ENCODE peak calls at places on chromosome 12, in eight cellular contexts. S is A549, L is adrenal gland, W is mesendoderm, G is H9, X is mammary epithelial cell, F is ovary, E is heart right ventricle. K is an unnamed sample.

GRCh38 chr12:120230326-120230973 is 29.5 kb upstream of the RPLP0 start:
- DNase-seq in F (peak), X (peak), W (peak), L (peak), G (peak), E (peak), S (peak), K (peak)

GRCh38 chr12:103114296-103115055 is 157.0 kb downstream of the ASCL1 start:
- DNase-seq in S (no peak), G (no peak), W (no peak), F (no peak), E (no peak), L (no peak), X (no peak), K (no peak)

GRCh38 chr12:67046062-67046461 is 223.1 kb upstream of the CAND1 start:
- DNase-seq in G (no peak), S (no peak), L (no peak), X (no peak), E (no peak), W (no peak), F (no peak), K (no peak)

GRCh38 chr12:31989987-31990386 is 30.8 kb downstream of the RESF1 start:
- DNase-seq in L (no peak), W (no peak), S (no peak), E (no peak), G (no peak), F (no peak), X (peak), K (no peak)

GRCh38 chr12:66296171-66296683 is 6.1 kb upstream of the HELB start:
- DNase-seq in S (no peak), L (no peak), E (no peak), F (no peak), W (no peak), G (no peak), X (peak), K (no peak)

GRCh38 chr12:95848575-95849388 is 10.0 kb upstream of the SNRPF start:
- DNase-seq in X (peak), S (peak), E (no peak), L (no peak), W (peak), G (no peak), F (no peak), K (peak)

GRCh38 chr12:105083551-105084105 is 630 bp downstream of the ALDH1L2 start:
- DNase-seq in X (peak), W (no peak), L (peak), G (peak), F (peak), E (peak), S (peak), K (peak)

GRCh38 chr12:153080-153746 is 60.7 kb downstream of the SLC6A12 start:
- DNase-seq in L (peak), F (peak), G (peak), E (peak), W (peak), S (peak), X (peak), K (peak)

GRCh38 chr12:55684761-55685370 is 22.8 kb downstream of the ITGA7 start:
- DNase-seq in X (no peak), F (no peak), E (no peak), W (no peak), L (no peak), G (no peak), S (no peak), K (peak)

GRCh38 chr12:110563702-110564470 is 19.2 kb downstream of the PPTC7 start:
- DNase-seq in E (no peak), G (no peak), S (no peak), W (no peak), X (no peak), F (no peak), L (peak), K (peak)

GRCh38 chr12:89789862-89790261 is 81.2 kb upstream of the ATP2B1 start:
- DNase-seq in F (no peak), G (no peak), E (no peak), S (no peak), X (no peak), W (no peak), L (peak), K (no peak)

GRCh38 chr12:118052324-118053070 is 8.5 kb downstream of the WSB2 start:
- DNase-seq in G (peak), F (peak), L (peak), W (peak), S (peak), E (peak), X (peak), K (peak)

GRCh38 chr12:51070004-51070403 is 13.4 kb downstream of the CSRNP2 start:
- DNase-seq in S (no peak), G (no peak), L (no peak), X (peak), E (no peak), W (peak), F (no peak), K (no peak)

GRCh38 chr12:69688021-69688420 is 11.1 kb downstream of the BEST3 start:
- DNase-seq in G (no peak), F (no peak), S (no peak), E (no peak), W (peak), X (peak), L (no peak), K (no peak)

GRCh38 chr12:47244730-47245285 is 165.0 kb upstream of the AMIGO2 start:
- DNase-seq in L (no peak), F (no peak), G (no peak), X (no peak), W (no peak), S (no peak), E (no peak), K (no peak)

GRCh38 chr12:817941-818600 is 65.7 kb downstream of the WNK1 start:
- DNase-seq in S (no peak), L (no peak), E (no peak), W (peak), F (no peak), G (no peak), X (no peak), K (no peak)

GRCh38 chr12:45789025-45789424 is 59.5 kb downstream of the ARID2 start:
- DNase-seq in X (no peak), E (no peak), F (no peak), S (no peak), L (no peak), G (no peak), W (no peak), K (peak)

GRCh38 chr12:30874455-30875313 is 51.9 kb upstream of the TSPAN11 start:
- DNase-seq in X (no peak), F (no peak), W (peak), S (no peak), E (peak), G (peak), L (no peak), K (no peak)

GRCh38 chr12:57232156-57232756 is 2.7 kb downstream of the SHMT2 start:
- DNase-seq in L (no peak), W (no peak), F (no peak), E (no peak), S (no peak), X (no peak), G (no peak), K (peak)

GRCh38 chr12:9364224-9365176 is 156.3 kb upstream of the PZP start:
- DNase-seq in F (no peak), W (peak), G (peak), S (no peak), X (peak), L (no peak), E (no peak), K (no peak)

GRCh38 chr12:43979450-43979849 is 143.6 kb downstream of the TMEM117 start:
- DNase-seq in G (no peak), S (no peak), F (no peak), X (no peak), L (no peak), W (no peak), E (no peak), K (no peak)

GRCh38 chr12:95582230-95583058 is 31.2 kb upstream of the USP44 start:
- DNase-seq in X (peak), W (peak), S (peak), F (no peak), L (no peak), E (no peak), G (no peak), K (peak)

GRCh38 chr12:95820096-95820703 is 29.6 kb upstream of the NTN4 start:
- DNase-seq in L (peak), W (peak), G (no peak), E (no peak), F (no peak), X (peak), S (peak), K (peak)

GRCh38 chr12:53995311-53996187 is 4.4 kb upstream of the HOXC9 start:
- DNase-seq in W (no peak), F (peak), S (no peak), L (no peak), G (peak), X (peak), E (no peak), K (peak)

GRCh38 chr12:10618338-10618987 is 5.1 kb upstream of the MAGOHB start:
- DNase-seq in X (peak), E (no peak), S (no peak), G (no peak), L (no peak), F (no peak), W (no peak), K (peak)

GRCh38 chr12:3236345-3237153 is 159.4 kb downstream of the TSPAN9 start:
- DNase-seq in S (peak), L (no peak), W (peak), F (no peak), G (peak), X (peak), E (no peak), K (peak)

GRCh38 chr12:107761502-107761904 is 566 bp upstream of the PRDM4 start:
- DNase-seq in E (no peak), X (no peak), F (no peak), W (peak), S (no peak), G (peak), L (no peak), K (peak)

GRCh38 chr12:24280085-24280842 is 330.8 kb upstream of the SOX5 start:
- DNase-seq in W (no peak), G (no peak), E (no peak), F (no peak), S (no peak), X (no peak), L (no peak), K (no peak)

GRCh38 chr12:18313316-18313715 is 52.0 kb downstream of the PIK3C2G start:
- DNase-seq in S (no peak), W (no peak), F (no peak), E (no peak), X (no peak), G (no peak), L (no peak), K (no peak)

GRCh38 chr12:132460571-132460970 is 29.4 kb upstream of the FBRSL1 start:
- DNase-seq in S (no peak), E (no peak), G (no peak), X (no peak), F (no peak), L (no peak), W (peak), K (no peak)

GRCh38 chr12:8956772-8957171 is 7.3 kb upstream of the M6PR start:
- DNase-seq in E (peak), F (no peak), W (no peak), X (no peak), G (peak), L (no peak), S (no peak), K (no peak)

GRCh38 chr12:56947633-56948535 is 9.5 kb downstream of the RDH16 start:
- DNase-seq in E (no peak), W (peak), X (no peak), L (no peak), S (peak), G (no peak), F (no peak), K (no peak)

GRCh38 chr12:100987552-100988277 is 193.1 kb downstream of the ANO4 start:
- DNase-seq in S (peak), X (peak), G (peak), L (peak), F (peak), W (peak), E (no peak), K (peak)

GRCh38 chr12:109592195-109592904 is 18.8 kb downstream of the MVK start:
- DNase-seq in F (peak), W (no peak), S (no peak), G (no peak), L (no peak), E (peak), X (no peak), K (peak)

GRCh38 chr12:12718382-12718761 is 1.2 kb downstream of the CDKN1B start:
- DNase-seq in L (no peak), G (no peak), F (no peak), S (no peak), X (no peak), W (peak), E (no peak), K (peak)
- H3K27ac ChIP-seq in L (peak), G (no peak), F (peak), S (peak), X (peak), W (no peak), E (peak), K (peak)

GRCh38 chr12:123089631-123090353 is 61.1 kb downstream of the PITPNM2 start:
- DNase-seq in X (peak), L (peak), E (no peak), G (no peak), W (no peak), F (no peak), S (peak), K (peak)
- H3K27ac ChIP-seq in X (peak), L (no peak), E (peak), G (no peak), W (no peak), F (no peak), S (peak), K (peak)

GRCh38 chr12:58502236-58502635 is 418.1 kb downstream of the LRIG3 start:
- DNase-seq in E (no peak), W (peak), F (no peak), L (no peak), G (no peak), X (no peak), S (no peak), K (no peak)

GRCh38 chr12:58503731-58504520 is 416.4 kb downstream of the LRIG3 start:
- DNase-seq in W (no peak), F (no peak), G (no peak), X (peak), S (no peak), E (no peak), L (no peak), K (no peak)

GRCh38 chr12:58504539-58504938 is 415.8 kb downstream of the LRIG3 start:
- DNase-seq in L (peak), G (no peak), E (no peak), X (peak), S (no peak), F (no peak), W (no peak), K (no peak)

GRCh38 chr12:58500399-58500798 is 419.9 kb downstream of the LRIG3 start:
- DNase-seq in L (no peak), E (no peak), W (no peak), S (no peak), G (no peak), X (peak), F (no peak), K (no peak)

GRCh38 chr12:58502857-58503256 is 417.4 kb downstream of the LRIG3 start:
- DNase-seq in L (no peak), W (no peak), F (no peak), G (no peak), S (no peak), X (no peak), E (no peak), K (no peak)
- H3K27ac ChIP-seq in L (no peak), W (no peak), F (no peak), G (no peak), S (no peak), X (no peak), E (no peak), K (peak)

DNA sequence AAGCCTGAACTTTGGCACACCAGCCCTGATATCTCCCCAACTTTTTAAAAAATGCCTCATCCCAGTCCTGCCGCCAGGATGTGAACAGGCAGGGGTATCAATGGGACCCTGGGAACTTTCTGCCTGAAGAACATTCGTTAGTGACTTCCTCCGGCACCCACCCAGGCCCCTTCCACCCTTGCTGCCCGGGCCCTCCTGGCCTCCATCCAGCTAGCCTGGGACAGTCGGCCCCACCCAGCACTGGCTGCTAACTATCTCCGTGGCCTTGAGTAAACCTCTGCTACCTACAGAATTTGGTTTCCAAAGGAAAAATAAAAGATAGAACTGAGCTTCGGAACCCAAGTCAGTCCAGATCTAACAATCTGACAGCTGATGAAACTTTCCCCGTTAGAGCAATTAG is 14.3 kb downstream of the SCARB1 start:
- DNase-seq in G (no peak), X (no peak), E (no peak), F (peak), W (no peak), L (no peak), S (no peak), K (peak)
- H3K27ac ChIP-seq in G (no peak), X (no peak), E (no peak), F (no peak), W (no peak), L (peak), S (no peak), K (no peak)

GRCh38 chr12:6932766-6933165 is 5.0 kb downstream of the ATN1 start:
- DNase-seq in F (no peak), G (no peak), X (no peak), W (no peak), S (no peak), L (no peak), E (no peak), K (no peak)
- H3K27ac ChIP-seq in F (no peak), G (no peak), X (no peak), W (no peak), S (no peak), L (no peak), E (peak), K (no peak)

GRCh38 chr12:122138181-122138580 is 35.8 kb downstream of the IL31 start:
- DNase-seq in E (no peak), S (no peak), L (no peak), W (no peak), G (no peak), F (no peak), X (peak), K (peak)
- H3K27ac ChIP-seq in E (no peak), S (no peak), L (no peak), W (no peak), G (no peak), F (no peak), X (no peak), K (no peak)

GRCh38 chr12:119178544-119179334 is at the start of gene HSPB8:
- DNase-seq in E (peak), L (peak), W (peak), F (peak), S (peak), X (peak), G (peak), K (peak)

GRCh38 chr12:119177056-119177325 is 1.7 kb upstream of the HSPB8 start:
- DNase-seq in X (no peak), E (no peak), F (no peak), G (no peak), W (no peak), L (no peak), S (no peak), K (no peak)

GRCh38 chr12:119179335-119180021 is 747 bp downstream of the HSPB8 start:
- DNase-seq in L (no peak), S (peak), G (peak), W (peak), X (no peak), F (no peak), E (no peak), K (no peak)

GRCh38 chr12:119176267-119177055 is 2.3 kb upstream of the HSPB8 start:
- DNase-seq in E (peak), F (peak), G (peak), X (peak), W (peak), L (peak), S (peak), K (peak)

GRCh38 chr12:119177724-119178380 is 879 bp upstream of the HSPB8 start:
- DNase-seq in W (peak), G (peak), S (no peak), F (no peak), X (no peak), E (no peak), L (no peak), K (no peak)
- H3K27ac ChIP-seq in W (peak), G (no peak), S (peak), F (no peak), X (no peak), E (peak), L (no peak), K (peak)

GRCh38 chr12:93107943-93108342 is 178.8 kb upstream of the EEA1 start:
- DNase-seq in G (no peak), S (no peak), E (no peak), W (no peak), X (no peak), L (no peak), F (no peak), K (no peak)
- H3K27ac ChIP-seq in G (no peak), S (no peak), E (no peak), W (no peak), X (no peak), L (no peak), F (no peak), K (no peak)

K was measured in osteoblast.